ENCODE peak calls at places on chromosomes 2 and 18, in nine cellular contexts. One of them, this sample, is unnamed.

GRCh38 chr2:107128381-107128780 is 242.4 kb upstream of the ST6GAL2 start:
- DNase-seq in A172: no peak
- DNase-seq in skeletal muscle cell: no peak
- DNase-seq in right cardiac atrium: no peak
- DNase-seq in pancreas: no peak
- DNase-seq in DMS 273 treated with DMSO at 0.1 percent for 48 hours: no peak
- DNase-seq in T-helper 2 cell: no peak
- DNase-seq in NCI-H1105 treated with DMSO at 0.1 percent for 48 hours: no peak
- DNase-seq in kidney tubule cell: no peak
- DNase-seq in this sample: no peak

GRCh38 chr2:199261936-199262335 is 195.8 kb downstream of the SATB2 start:
- DNase-seq in NCI-H1105 treated with DMSO at 0.1 percent for 48 hours: no peak
- DNase-seq in skeletal muscle cell: no peak
- DNase-seq in pancreas: no peak
- DNase-seq in DMS 273 treated with DMSO at 0.1 percent for 48 hours: no peak
- DNase-seq in kidney tubule cell: no peak
- DNase-seq in T-helper 2 cell: no peak
- DNase-seq in right cardiac atrium: no peak
- DNase-seq in A172: no peak
- DNase-seq in this sample: no peak

GRCh38 chr2:152549428-152549827 is 167.8 kb downstream of the PRPF40A start:
- DNase-seq in pancreas: no peak
- DNase-seq in skeletal muscle cell: no peak
- DNase-seq in right cardiac atrium: no peak
- DNase-seq in T-helper 2 cell: no peak
- DNase-seq in DMS 273 treated with DMSO at 0.1 percent for 48 hours: no peak
- DNase-seq in kidney tubule cell: peak; percentile 93
- DNase-seq in NCI-H1105 treated with DMSO at 0.1 percent for 48 hours: no peak
- DNase-seq in A172: no peak
- DNase-seq in this sample: no peak

GRCh38 chr18:22433960-22434359 is 16.2 kb upstream of the CTAGE1 start:
- DNase-seq in DMS 273 treated with DMSO at 0.1 percent for 48 hours: no peak
- DNase-seq in pancreas: no peak
- DNase-seq in NCI-H1105 treated with DMSO at 0.1 percent for 48 hours: no peak
- DNase-seq in skeletal muscle cell: no peak
- DNase-seq in A172: no peak
- DNase-seq in right cardiac atrium: no peak
- DNase-seq in T-helper 2 cell: no peak
- DNase-seq in kidney tubule cell: no peak
- DNase-seq in this sample: peak; percentile 41

GRCh38 chr2:71452565-71452964 is 796 bp upstream of the DYSF start:
- DNase-seq in right cardiac atrium: no peak
- DNase-seq in pancreas: no peak
- DNase-seq in DMS 273 treated with DMSO at 0.1 percent for 48 hours: no peak
- DNase-seq in A172: peak; percentile 70
- DNase-seq in skeletal muscle cell: peak; percentile 39
- DNase-seq in NCI-H1105 treated with DMSO at 0.1 percent for 48 hours: peak; percentile 6
- DNase-seq in kidney tubule cell: peak; percentile 70
- DNase-seq in T-helper 2 cell: no peak
- DNase-seq in this sample: peak; percentile 91

GRCh38 chr18:59006461-59007067 is 133.1 kb upstream of the SEC11C start:
- DNase-seq in right cardiac atrium: peak; percentile 65
- DNase-seq in T-helper 2 cell: no peak
- DNase-seq in NCI-H1105 treated with DMSO at 0.1 percent for 48 hours: no peak
- DNase-seq in skeletal muscle cell: no peak
- DNase-seq in DMS 273 treated with DMSO at 0.1 percent for 48 hours: no peak
- DNase-seq in pancreas: no peak
- DNase-seq in A172: peak; percentile 5
- DNase-seq in kidney tubule cell: peak; percentile 40
- DNase-seq in this sample: no peak

GRCh38 chr2:26384597-26384996 is 17.1 kb upstream of the DRC1 start:
- DNase-seq in T-helper 2 cell: no peak
- DNase-seq in DMS 273 treated with DMSO at 0.1 percent for 48 hours: no peak
- DNase-seq in right cardiac atrium: no peak
- DNase-seq in kidney tubule cell: no peak
- DNase-seq in skeletal muscle cell: no peak
- DNase-seq in A172: no peak
- DNase-seq in pancreas: no peak
- DNase-seq in NCI-H1105 treated with DMSO at 0.1 percent for 48 hours: no peak
- DNase-seq in this sample: no peak

GRCh38 chr2:62293490-62294212 is 97.7 kb downstream of the B3GNT2 start:
- DNase-seq in right cardiac atrium: peak; percentile 82
- DNase-seq in NCI-H1105 treated with DMSO at 0.1 percent for 48 hours: peak; percentile 55
- DNase-seq in pancreas: peak; percentile 95
- DNase-seq in A172: no peak
- DNase-seq in T-helper 2 cell: no peak
- DNase-seq in DMS 273 treated with DMSO at 0.1 percent for 48 hours: peak; percentile 15
- DNase-seq in kidney tubule cell: peak; percentile 96
- DNase-seq in skeletal muscle cell: no peak
- DNase-seq in this sample: peak; percentile 72

GRCh38 chr2:163735692-163736432 is at the start of gene FIGN:
- DNase-seq in kidney tubule cell: peak; percentile 89
- DNase-seq in NCI-H1105 treated with DMSO at 0.1 percent for 48 hours: peak; percentile 72
- DNase-seq in skeletal muscle cell: peak; percentile 54
- DNase-seq in A172: peak; percentile 67
- DNase-seq in T-helper 2 cell: no peak
- DNase-seq in right cardiac atrium: peak; percentile 93
- DNase-seq in DMS 273 treated with DMSO at 0.1 percent for 48 hours: no peak
- DNase-seq in pancreas: peak; percentile 78
- DNase-seq in this sample: peak; percentile 81

GRCh38 chr18:21303445-21303844 is 61.4 kb downstream of the GREB1L start:
- DNase-seq in T-helper 2 cell: no peak
- DNase-seq in kidney tubule cell: no peak
- DNase-seq in right cardiac atrium: no peak
- DNase-seq in pancreas: no peak
- DNase-seq in DMS 273 treated with DMSO at 0.1 percent for 48 hours: no peak
- DNase-seq in A172: no peak
- DNase-seq in skeletal muscle cell: no peak
- DNase-seq in NCI-H1105 treated with DMSO at 0.1 percent for 48 hours: no peak
- DNase-seq in this sample: no peak

GRCh38 chr2:86752934-86753333 is 32.8 kb downstream of the RMND5A start:
- DNase-seq in DMS 273 treated with DMSO at 0.1 percent for 48 hours: no peak
- DNase-seq in right cardiac atrium: no peak
- DNase-seq in T-helper 2 cell: no peak
- DNase-seq in NCI-H1105 treated with DMSO at 0.1 percent for 48 hours: no peak
- DNase-seq in kidney tubule cell: no peak
- DNase-seq in A172: no peak
- DNase-seq in pancreas: no peak
- DNase-seq in skeletal muscle cell: no peak
- DNase-seq in this sample: no peak

GRCh38 chr2:26130763-26131162 is 42.1 kb upstream of the GAREM2 start:
- DNase-seq in A172: no peak
- DNase-seq in T-helper 2 cell: no peak
- DNase-seq in pancreas: no peak
- DNase-seq in NCI-H1105 treated with DMSO at 0.1 percent for 48 hours: no peak
- DNase-seq in DMS 273 treated with DMSO at 0.1 percent for 48 hours: no peak
- DNase-seq in kidney tubule cell: no peak
- DNase-seq in right cardiac atrium: no peak
- DNase-seq in skeletal muscle cell: no peak
- DNase-seq in this sample: no peak

GRCh38 chr18:62566199-62566598 is 43.4 kb downstream of the ZCCHC2 start:
- DNase-seq in skeletal muscle cell: no peak
- DNase-seq in pancreas: peak; percentile 33
- DNase-seq in DMS 273 treated with DMSO at 0.1 percent for 48 hours: no peak
- DNase-seq in T-helper 2 cell: no peak
- DNase-seq in NCI-H1105 treated with DMSO at 0.1 percent for 48 hours: peak; percentile 5
- DNase-seq in right cardiac atrium: peak; percentile 67
- DNase-seq in kidney tubule cell: peak; percentile 6
- DNase-seq in A172: no peak
- DNase-seq in this sample: no peak

GRCh38 chr2:101560780-101561315 is 85.9 kb upstream of the RFX8 start:
- DNase-seq in T-helper 2 cell: no peak
- DNase-seq in skeletal muscle cell: no peak
- DNase-seq in NCI-H1105 treated with DMSO at 0.1 percent for 48 hours: no peak
- DNase-seq in kidney tubule cell: no peak
- DNase-seq in right cardiac atrium: no peak
- DNase-seq in pancreas: no peak
- DNase-seq in DMS 273 treated with DMSO at 0.1 percent for 48 hours: no peak
- DNase-seq in A172: no peak
- DNase-seq in this sample: no peak

GRCh38 chr2:16640867-16641266 is 24.8 kb downstream of the CYRIA start:
- DNase-seq in DMS 273 treated with DMSO at 0.1 percent for 48 hours: no peak
- DNase-seq in right cardiac atrium: peak; percentile 62
- DNase-seq in kidney tubule cell: no peak
- DNase-seq in skeletal muscle cell: no peak
- DNase-seq in A172: no peak
- DNase-seq in NCI-H1105 treated with DMSO at 0.1 percent for 48 hours: no peak
- DNase-seq in T-helper 2 cell: no peak
- DNase-seq in pancreas: no peak
- DNase-seq in this sample: no peak

GRCh38 chr2:240327566-240327965 is 107.9 kb upstream of the GPC1 start:
- DNase-seq in NCI-H1105 treated with DMSO at 0.1 percent for 48 hours: no peak
- DNase-seq in skeletal muscle cell: no peak
- DNase-seq in pancreas: no peak
- DNase-seq in A172: no peak
- DNase-seq in T-helper 2 cell: no peak
- DNase-seq in DMS 273 treated with DMSO at 0.1 percent for 48 hours: no peak
- DNase-seq in right cardiac atrium: no peak
- DNase-seq in kidney tubule cell: no peak
- DNase-seq in this sample: no peak

GRCh38 chr18:71850602-71851001 is 693.5 kb downstream of the CBLN2 start:
- DNase-seq in DMS 273 treated with DMSO at 0.1 percent for 48 hours: no peak
- DNase-seq in T-helper 2 cell: no peak
- DNase-seq in A172: no peak
- DNase-seq in kidney tubule cell: no peak
- DNase-seq in pancreas: no peak
- DNase-seq in skeletal muscle cell: no peak
- DNase-seq in NCI-H1105 treated with DMSO at 0.1 percent for 48 hours: no peak
- DNase-seq in right cardiac atrium: no peak
- DNase-seq in this sample: no peak

GRCh38 chr2:204491528-204491927 is 53.7 kb upstream of the PARD3B start:
- DNase-seq in NCI-H1105 treated with DMSO at 0.1 percent for 48 hours: peak; percentile 12
- DNase-seq in kidney tubule cell: peak; percentile 98
- DNase-seq in A172: peak; percentile 57
- DNase-seq in right cardiac atrium: no peak
- DNase-seq in T-helper 2 cell: no peak
- DNase-seq in DMS 273 treated with DMSO at 0.1 percent for 48 hours: no peak
- DNase-seq in pancreas: no peak
- DNase-seq in skeletal muscle cell: peak; percentile 38
- DNase-seq in this sample: peak; percentile 75

GRCh38 chr2:108935231-108935863 is 53.7 kb downstream of the EDAR start:
- DNase-seq in T-helper 2 cell: no peak
- DNase-seq in right cardiac atrium: no peak
- DNase-seq in pancreas: no peak
- DNase-seq in DMS 273 treated with DMSO at 0.1 percent for 48 hours: peak; percentile 22
- DNase-seq in NCI-H1105 treated with DMSO at 0.1 percent for 48 hours: peak; percentile 66
- DNase-seq in skeletal muscle cell: no peak
- DNase-seq in A172: no peak
- DNase-seq in kidney tubule cell: peak; percentile 58
- DNase-seq in this sample: no peak

GRCh38 chr18:30970201-30970816 is 72.2 kb downstream of the DSC3 start:
- DNase-seq in skeletal muscle cell: peak; percentile 4
- DNase-seq in right cardiac atrium: no peak
- DNase-seq in T-helper 2 cell: no peak
- DNase-seq in kidney tubule cell: peak; percentile 62
- DNase-seq in DMS 273 treated with DMSO at 0.1 percent for 48 hours: no peak
- DNase-seq in pancreas: no peak
- DNase-seq in A172: peak; percentile 43
- DNase-seq in NCI-H1105 treated with DMSO at 0.1 percent for 48 hours: peak; percentile 62
- DNase-seq in this sample: peak; percentile 77

GRCh38 chr2:32772623-32773221 is 144.9 kb downstream of the TTC27 start:
- DNase-seq in T-helper 2 cell: no peak
- DNase-seq in kidney tubule cell: peak; percentile 51
- DNase-seq in skeletal muscle cell: peak; percentile 17
- DNase-seq in pancreas: no peak
- DNase-seq in NCI-H1105 treated with DMSO at 0.1 percent for 48 hours: peak; percentile 32
- DNase-seq in right cardiac atrium: no peak
- DNase-seq in DMS 273 treated with DMSO at 0.1 percent for 48 hours: peak; percentile 29
- DNase-seq in A172: peak; percentile 46
- DNase-seq in this sample: peak; percentile 54

GRCh38 chr2:182897137-182897536 is 30.7 kb upstream of the FRZB start:
- DNase-seq in DMS 273 treated with DMSO at 0.1 percent for 48 hours: no peak
- DNase-seq in pancreas: no peak
- DNase-seq in right cardiac atrium: no peak
- DNase-seq in A172: no peak
- DNase-seq in T-helper 2 cell: no peak
- DNase-seq in kidney tubule cell: peak; percentile 41
- DNase-seq in skeletal muscle cell: peak; percentile 59
- DNase-seq in NCI-H1105 treated with DMSO at 0.1 percent for 48 hours: no peak
- DNase-seq in this sample: peak; percentile 46

GRCh38 chr2:69828913-69829242 is 582 bp upstream of the GMCL1 start:
- DNase-seq in pancreas: peak; percentile 36
- DNase-seq in kidney tubule cell: no peak
- DNase-seq in T-helper 2 cell: no peak
- DNase-seq in skeletal muscle cell: no peak
- DNase-seq in NCI-H1105 treated with DMSO at 0.1 percent for 48 hours: no peak
- DNase-seq in right cardiac atrium: no peak
- DNase-seq in A172: no peak
- DNase-seq in DMS 273 treated with DMSO at 0.1 percent for 48 hours: peak; percentile 55
- DNase-seq in this sample: no peak

GRCh38 chr2:45276914-45277313 is 267.7 kb upstream of the SIX2 start:
- DNase-seq in skeletal muscle cell: no peak
- DNase-seq in pancreas: peak; percentile 47
- DNase-seq in NCI-H1105 treated with DMSO at 0.1 percent for 48 hours: no peak
- DNase-seq in DMS 273 treated with DMSO at 0.1 percent for 48 hours: no peak
- DNase-seq in A172: peak; percentile 65
- DNase-seq in T-helper 2 cell: no peak
- DNase-seq in right cardiac atrium: no peak
- DNase-seq in kidney tubule cell: peak; percentile 64
- DNase-seq in this sample: no peak

GRCh38 chr2:26752636-26753035 is 11.4 kb upstream of the SLC35F6 start:
- DNase-seq in T-helper 2 cell: no peak
- DNase-seq in NCI-H1105 treated with DMSO at 0.1 percent for 48 hours: no peak
- DNase-seq in pancreas: no peak
- DNase-seq in DMS 273 treated with DMSO at 0.1 percent for 48 hours: no peak
- DNase-seq in A172: no peak
- DNase-seq in right cardiac atrium: no peak
- DNase-seq in skeletal muscle cell: no peak
- DNase-seq in kidney tubule cell: no peak
- DNase-seq in this sample: no peak

GRCh38 chr2:30629866-30630265 is 177.4 kb downstream of the CAPN13 start:
- DNase-seq in T-helper 2 cell: no peak
- DNase-seq in NCI-H1105 treated with DMSO at 0.1 percent for 48 hours: no peak
- DNase-seq in right cardiac atrium: no peak
- DNase-seq in skeletal muscle cell: peak; percentile 4
- DNase-seq in pancreas: no peak
- DNase-seq in A172: peak; percentile 54
- DNase-seq in DMS 273 treated with DMSO at 0.1 percent for 48 hours: no peak
- DNase-seq in kidney tubule cell: peak; percentile 65
- DNase-seq in this sample: peak; percentile 58

GRCh38 chr2:71620116-71620515 is 166.8 kb downstream of the DYSF start:
- DNase-seq in skeletal muscle cell: no peak
- DNase-seq in DMS 273 treated with DMSO at 0.1 percent for 48 hours: no peak
- DNase-seq in T-helper 2 cell: no peak
- DNase-seq in NCI-H1105 treated with DMSO at 0.1 percent for 48 hours: no peak
- DNase-seq in right cardiac atrium: no peak
- DNase-seq in kidney tubule cell: no peak
- DNase-seq in pancreas: no peak
- DNase-seq in A172: no peak
- DNase-seq in this sample: no peak

GRCh38 chr18:57768557-57769326 is 34.4 kb downstream of the ATP8B1 start:
- DNase-seq in NCI-H1105 treated with DMSO at 0.1 percent for 48 hours: peak; percentile 36
- DNase-seq in skeletal muscle cell: no peak
- DNase-seq in kidney tubule cell: no peak
- DNase-seq in pancreas: peak; percentile 61
- DNase-seq in A172: peak; percentile 33
- DNase-seq in DMS 273 treated with DMSO at 0.1 percent for 48 hours: no peak
- DNase-seq in T-helper 2 cell: no peak
- DNase-seq in right cardiac atrium: no peak
- DNase-seq in this sample: no peak

GRCh38 chr2:20429528-20429927 is 17.3 kb upstream of the RHOB start:
- DNase-seq in skeletal muscle cell: no peak
- DNase-seq in right cardiac atrium: no peak
- DNase-seq in A172: no peak
- DNase-seq in DMS 273 treated with DMSO at 0.1 percent for 48 hours: no peak
- DNase-seq in T-helper 2 cell: no peak
- DNase-seq in pancreas: peak; percentile 19
- DNase-seq in kidney tubule cell: no peak
- DNase-seq in NCI-H1105 treated with DMSO at 0.1 percent for 48 hours: no peak
- DNase-seq in this sample: peak; percentile 59

GRCh38 chr2:85680707-85681353 is 12.8 kb upstream of the SFTPB start:
- DNase-seq in pancreas: no peak
- DNase-seq in skeletal muscle cell: no peak
- DNase-seq in NCI-H1105 treated with DMSO at 0.1 percent for 48 hours: no peak
- DNase-seq in right cardiac atrium: no peak
- DNase-seq in A172: peak; percentile 39
- DNase-seq in DMS 273 treated with DMSO at 0.1 percent for 48 hours: peak; percentile 25
- DNase-seq in T-helper 2 cell: no peak
- DNase-seq in kidney tubule cell: peak; percentile 39
- DNase-seq in this sample: peak; percentile 47

GRCh38 chr18:67551146-67551545 is 34.6 kb upstream of the DSEL start:
- DNase-seq in A172: no peak
- DNase-seq in DMS 273 treated with DMSO at 0.1 percent for 48 hours: no peak
- DNase-seq in NCI-H1105 treated with DMSO at 0.1 percent for 48 hours: no peak
- DNase-seq in skeletal muscle cell: no peak
- DNase-seq in T-helper 2 cell: no peak
- DNase-seq in kidney tubule cell: peak; percentile 66
- DNase-seq in pancreas: no peak
- DNase-seq in right cardiac atrium: no peak
- DNase-seq in this sample: no peak